ENCODE peak calls at places on chromosomes 5 and 9, in four cellular contexts. One of them, this sample, is unnamed.

GRCh38 chr5:93328833-93329232 is 252.2 kb downstream of the NR2F1-AS1 start:
- DNase-seq in brain microvascular endothelial cell: no peak
- DNase-seq in CD4-positive, alpha-beta T cell: no peak
- DNase-seq in effector memory CD4-positive, alpha-beta T cell: no peak
- DNase-seq in this sample: no peak

GRCh38 chr9:131045300-131046092 is 36.5 kb downstream of the LAMC3 start:
- DNase-seq in CD4-positive, alpha-beta T cell: peak
- DNase-seq in brain microvascular endothelial cell: no peak
- DNase-seq in effector memory CD4-positive, alpha-beta T cell: no peak
- DNase-seq in this sample: no peak

GRCh38 chr5:124980174-124980941 is 233.9 kb upstream of the ZNF608 start:
- DNase-seq in brain microvascular endothelial cell: no peak
- DNase-seq in CD4-positive, alpha-beta T cell: no peak
- DNase-seq in effector memory CD4-positive, alpha-beta T cell: no peak
- DNase-seq in this sample: no peak

GRCh38 chr9:93992830-93993229 is 37.7 kb upstream of the BARX1 start:
- DNase-seq in brain microvascular endothelial cell: no peak
- DNase-seq in CD4-positive, alpha-beta T cell: no peak
- DNase-seq in effector memory CD4-positive, alpha-beta T cell: no peak
- DNase-seq in this sample: no peak

GRCh38 chr9:121566401-121567141 is 66.9 kb upstream of the GGTA1 start:
- DNase-seq in brain microvascular endothelial cell: peak
- DNase-seq in effector memory CD4-positive, alpha-beta T cell: no peak
- DNase-seq in CD4-positive, alpha-beta T cell: no peak
- DNase-seq in this sample: no peak

GRCh38 chr5:112604741-112605390 is 132.8 kb upstream of the APC start:
- DNase-seq in brain microvascular endothelial cell: no peak
- DNase-seq in effector memory CD4-positive, alpha-beta T cell: no peak
- DNase-seq in CD4-positive, alpha-beta T cell: no peak
- DNase-seq in this sample: no peak

GRCh38 chr5:39216621-39217020 is 2.7 kb downstream of the FYB1 start:
- DNase-seq in CD4-positive, alpha-beta T cell: no peak
- DNase-seq in effector memory CD4-positive, alpha-beta T cell: no peak
- DNase-seq in brain microvascular endothelial cell: no peak
- DNase-seq in this sample: no peak

GRCh38 chr9:129626944-129627297 is 958 bp downstream of the NTMT1 start:
- DNase-seq in brain microvascular endothelial cell: peak
- DNase-seq in CD4-positive, alpha-beta T cell: no peak
- DNase-seq in effector memory CD4-positive, alpha-beta T cell: no peak
- DNase-seq in this sample: no peak

GRCh38 chr5:109921735-109922395 is 232.1 kb downstream of the MAN2A1 start:
- DNase-seq in brain microvascular endothelial cell: no peak
- DNase-seq in effector memory CD4-positive, alpha-beta T cell: peak
- DNase-seq in CD4-positive, alpha-beta T cell: peak
- DNase-seq in this sample: no peak

GRCh38 chr9:115264333-115264732 is 146.4 kb upstream of the TNC start:
- DNase-seq in CD4-positive, alpha-beta T cell: no peak
- DNase-seq in brain microvascular endothelial cell: peak
- DNase-seq in effector memory CD4-positive, alpha-beta T cell: no peak
- DNase-seq in this sample: no peak

GRCh38 chr9:121992571-121993212 is 100.4 kb downstream of the TTLL11 start:
- DNase-seq in effector memory CD4-positive, alpha-beta T cell: no peak
- DNase-seq in brain microvascular endothelial cell: peak
- DNase-seq in CD4-positive, alpha-beta T cell: peak
- DNase-seq in this sample: no peak

GRCh38 chr9:96219615-96220257 is 82.2 kb downstream of the HSD17B3 start:
- DNase-seq in effector memory CD4-positive, alpha-beta T cell: no peak
- DNase-seq in CD4-positive, alpha-beta T cell: peak
- DNase-seq in brain microvascular endothelial cell: no peak
- DNase-seq in this sample: no peak

GRCh38 chr5:43555895-43556606 is 826 bp downstream of the PAIP1 start:
- DNase-seq in brain microvascular endothelial cell: peak
- DNase-seq in CD4-positive, alpha-beta T cell: peak
- DNase-seq in effector memory CD4-positive, alpha-beta T cell: no peak
- DNase-seq in this sample: no peak

GRCh38 chr9:23322392-23322791 is 503.6 kb downstream of the ELAVL2 start:
- DNase-seq in brain microvascular endothelial cell: no peak
- DNase-seq in CD4-positive, alpha-beta T cell: no peak
- DNase-seq in effector memory CD4-positive, alpha-beta T cell: no peak
- DNase-seq in this sample: no peak

GRCh38 chr5:154590093-154590724 is 112.2 kb upstream of the HAND1 start:
- DNase-seq in effector memory CD4-positive, alpha-beta T cell: no peak
- DNase-seq in CD4-positive, alpha-beta T cell: no peak
- DNase-seq in brain microvascular endothelial cell: no peak
- DNase-seq in this sample: no peak

GRCh38 chr9:131017067-131017466 is 8.1 kb downstream of the LAMC3 start:
- DNase-seq in brain microvascular endothelial cell: no peak
- DNase-seq in effector memory CD4-positive, alpha-beta T cell: no peak
- DNase-seq in CD4-positive, alpha-beta T cell: no peak
- DNase-seq in this sample: no peak

GRCh38 chr9:34252016-34252415 is 73.2 kb downstream of the UBAP1 start:
- DNase-seq in brain microvascular endothelial cell: no peak
- DNase-seq in CD4-positive, alpha-beta T cell: no peak
- DNase-seq in effector memory CD4-positive, alpha-beta T cell: no peak
- DNase-seq in this sample: no peak

GRCh38 chr5:10704949-10705621 is 55.9 kb downstream of the DAP start:
- DNase-seq in brain microvascular endothelial cell: no peak
- DNase-seq in effector memory CD4-positive, alpha-beta T cell: no peak
- DNase-seq in CD4-positive, alpha-beta T cell: no peak
- DNase-seq in this sample: no peak

GRCh38 chr9:21110708-21111576 is 30.7 kb downstream of the IFNW1 start:
- DNase-seq in effector memory CD4-positive, alpha-beta T cell: no peak
- DNase-seq in CD4-positive, alpha-beta T cell: no peak
- DNase-seq in brain microvascular endothelial cell: peak
- DNase-seq in this sample: no peak

GRCh38 chr5:83563631-83564030 is 92.1 kb downstream of the VCAN start:
- DNase-seq in CD4-positive, alpha-beta T cell: no peak
- DNase-seq in brain microvascular endothelial cell: no peak
- DNase-seq in effector memory CD4-positive, alpha-beta T cell: no peak
- DNase-seq in this sample: no peak

GRCh38 chr9:73118297-73118696 is 33.4 kb upstream of the ANXA1 start:
- DNase-seq in CD4-positive, alpha-beta T cell: no peak
- DNase-seq in effector memory CD4-positive, alpha-beta T cell: no peak
- DNase-seq in brain microvascular endothelial cell: no peak
- DNase-seq in this sample: no peak

GRCh38 chr5:176677209-176677931 is 30.1 kb downstream of the TSPAN17 start:
- DNase-seq in CD4-positive, alpha-beta T cell: no peak
- DNase-seq in brain microvascular endothelial cell: no peak
- DNase-seq in effector memory CD4-positive, alpha-beta T cell: no peak
- DNase-seq in this sample: no peak

GRCh38 chr5:42822558-42822957 is 10.9 kb upstream of the SELENOP start:
- DNase-seq in CD4-positive, alpha-beta T cell: no peak
- DNase-seq in brain microvascular endothelial cell: no peak
- DNase-seq in effector memory CD4-positive, alpha-beta T cell: no peak
- DNase-seq in this sample: no peak

GRCh38 chr9:108053555-108054061 is 564.0 kb upstream of the KLF4 start:
- DNase-seq in brain microvascular endothelial cell: peak
- DNase-seq in CD4-positive, alpha-beta T cell: no peak
- DNase-seq in effector memory CD4-positive, alpha-beta T cell: no peak
- DNase-seq in this sample: no peak

GRCh38 chr5:173880306-173880985 is 7.7 kb upstream of the CPEB4 start:
- DNase-seq in brain microvascular endothelial cell: peak
- DNase-seq in effector memory CD4-positive, alpha-beta T cell: no peak
- DNase-seq in CD4-positive, alpha-beta T cell: no peak
- DNase-seq in this sample: no peak

GRCh38 chr5:16549491-16550233 is 67.1 kb downstream of the RETREG1 start:
- DNase-seq in CD4-positive, alpha-beta T cell: no peak
- DNase-seq in effector memory CD4-positive, alpha-beta T cell: no peak
- DNase-seq in brain microvascular endothelial cell: no peak
- DNase-seq in this sample: no peak

GRCh38 chr5:139273572-139274264 is 19.8 kb upstream of the MATR3 start:
- DNase-seq in brain microvascular endothelial cell: peak
- DNase-seq in effector memory CD4-positive, alpha-beta T cell: peak
- DNase-seq in CD4-positive, alpha-beta T cell: peak
- DNase-seq in this sample: peak

GRCh38 chr9:131927092-131927491 is 152.6 kb downstream of the MED27 start:
- DNase-seq in effector memory CD4-positive, alpha-beta T cell: no peak
- DNase-seq in brain microvascular endothelial cell: no peak
- DNase-seq in CD4-positive, alpha-beta T cell: no peak
- DNase-seq in this sample: no peak

GRCh38 chr9:93198839-93199625 is 15.1 kb downstream of the WNK2 start:
- DNase-seq in effector memory CD4-positive, alpha-beta T cell: no peak
- DNase-seq in brain microvascular endothelial cell: no peak
- DNase-seq in CD4-positive, alpha-beta T cell: no peak
- DNase-seq in this sample: no peak

GRCh38 chr9:131735238-131736181 is 4.4 kb downstream of the RAPGEF1 start:
- DNase-seq in brain microvascular endothelial cell: peak
- DNase-seq in CD4-positive, alpha-beta T cell: no peak
- DNase-seq in effector memory CD4-positive, alpha-beta T cell: no peak
- DNase-seq in this sample: no peak

GRCh38 chr9:121670447-121670846 is 19.0 kb downstream of the DAB2IP start:
- DNase-seq in effector memory CD4-positive, alpha-beta T cell: no peak
- DNase-seq in CD4-positive, alpha-beta T cell: no peak
- DNase-seq in brain microvascular endothelial cell: no peak
- DNase-seq in this sample: no peak

GRCh38 chr5:105978011-105978410 is 1692.7 kb downstream of the EFNA5 start:
- DNase-seq in effector memory CD4-positive, alpha-beta T cell: no peak
- DNase-seq in brain microvascular endothelial cell: no peak
- DNase-seq in CD4-positive, alpha-beta T cell: no peak
- DNase-seq in this sample: no peak

GRCh38 chr5:123151227-123151951 is 62.3 kb downstream of the PRDM6 start:
- DNase-seq in CD4-positive, alpha-beta T cell: no peak
- DNase-seq in brain microvascular endothelial cell: no peak
- DNase-seq in effector memory CD4-positive, alpha-beta T cell: no peak
- DNase-seq in this sample: no peak

GRCh38 chr5:163534476-163535172 is 29.2 kb downstream of the MAT2B start:
- DNase-seq in brain microvascular endothelial cell: no peak
- DNase-seq in effector memory CD4-positive, alpha-beta T cell: no peak
- DNase-seq in CD4-positive, alpha-beta T cell: no peak
- DNase-seq in this sample: no peak
- H3K27ac ChIP-seq in brain microvascular endothelial cell: no peak
- H3K27ac ChIP-seq in effector memory CD4-positive, alpha-beta T cell: no peak
- H3K27ac ChIP-seq in CD4-positive, alpha-beta T cell: no peak
- H3K27ac ChIP-seq in this sample: no peak

DNA sequence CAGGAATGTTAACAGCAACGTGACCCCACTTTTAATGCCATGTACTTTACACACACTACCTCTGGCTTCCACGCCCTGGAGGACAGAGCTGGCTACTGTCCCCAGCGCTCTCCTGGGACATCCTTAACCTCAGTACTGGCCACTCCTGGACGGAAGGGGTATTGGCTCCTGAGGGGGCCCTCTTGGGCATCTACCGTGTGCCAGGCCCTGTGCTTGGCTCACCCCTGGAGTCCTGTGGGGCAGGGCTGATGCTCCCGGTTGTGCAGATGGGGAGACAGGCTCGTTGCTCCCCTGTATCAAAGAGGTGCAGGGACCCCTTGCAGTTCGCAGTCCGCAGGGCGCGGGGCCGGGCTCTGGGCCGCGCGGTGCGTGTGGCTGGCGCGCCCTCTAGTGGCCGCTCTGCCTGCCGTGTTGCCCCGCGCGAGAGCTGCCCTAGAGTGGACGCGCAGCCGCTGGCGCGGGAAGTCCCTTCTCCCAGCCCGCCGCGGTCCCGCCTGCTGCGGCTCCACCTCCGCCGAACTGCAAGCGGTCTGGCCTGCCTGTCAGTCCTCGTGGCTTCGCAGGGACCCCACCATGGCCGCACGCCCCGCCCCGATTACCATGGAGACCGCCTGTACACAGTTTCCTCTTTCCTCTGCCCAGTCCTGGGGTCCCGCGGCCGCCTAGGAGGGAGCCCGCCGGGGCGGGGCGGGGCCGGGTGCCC is at the start of gene WDR38:
- DNase-seq in brain microvascular endothelial cell: no peak
- DNase-seq in effector memory CD4-positive, alpha-beta T cell: peak
- DNase-seq in CD4-positive, alpha-beta T cell: peak
- DNase-seq in this sample: no peak
- H3K27ac ChIP-seq in brain microvascular endothelial cell: no peak
- H3K27ac ChIP-seq in effector memory CD4-positive, alpha-beta T cell: peak
- H3K27ac ChIP-seq in CD4-positive, alpha-beta T cell: peak
- H3K27ac ChIP-seq in this sample: peak

DNA sequence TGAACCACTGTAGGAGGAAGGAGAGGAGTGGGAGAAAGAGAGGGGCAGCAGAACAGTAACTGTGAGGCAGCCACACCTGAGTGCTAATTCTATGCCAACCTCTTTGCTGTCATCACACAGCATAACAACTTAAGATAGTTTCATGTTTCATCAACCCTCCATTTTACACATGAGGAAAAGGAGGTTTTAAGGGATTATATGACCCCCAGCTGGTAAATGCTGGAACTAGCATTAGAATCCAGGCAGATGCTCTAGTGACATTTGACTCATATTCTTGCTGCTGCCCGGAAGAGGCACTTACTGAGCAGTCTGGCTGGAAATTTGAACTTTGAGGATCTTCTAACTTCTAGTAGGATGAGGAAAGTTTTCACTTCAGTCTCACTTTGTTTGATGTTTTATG is 24.1 kb upstream of the VLDLR start:
- DNase-seq in effector memory CD4-positive, alpha-beta T cell: no peak
- DNase-seq in CD4-positive, alpha-beta T cell: no peak
- DNase-seq in brain microvascular endothelial cell: no peak
- DNase-seq in this sample: no peak
- H3K27ac ChIP-seq in effector memory CD4-positive, alpha-beta T cell: no peak
- H3K27ac ChIP-seq in CD4-positive, alpha-beta T cell: no peak
- H3K27ac ChIP-seq in brain microvascular endothelial cell: no peak
- H3K27ac ChIP-seq in this sample: no peak

GRCh38 chr9:38059233-38059936 is 9.6 kb downstream of the SHB start:
- DNase-seq in effector memory CD4-positive, alpha-beta T cell: no peak
- DNase-seq in brain microvascular endothelial cell: no peak
- DNase-seq in CD4-positive, alpha-beta T cell: no peak
- DNase-seq in this sample: no peak

GRCh38 chr9:38060688-38061087 is 8.3 kb downstream of the SHB start:
- DNase-seq in CD4-positive, alpha-beta T cell: no peak
- DNase-seq in effector memory CD4-positive, alpha-beta T cell: no peak
- DNase-seq in brain microvascular endothelial cell: no peak
- DNase-seq in this sample: no peak

GRCh38 chr9:38057416-38058195 is 11.4 kb downstream of the SHB start:
- DNase-seq in effector memory CD4-positive, alpha-beta T cell: no peak
- DNase-seq in CD4-positive, alpha-beta T cell: no peak
- DNase-seq in brain microvascular endothelial cell: no peak
- DNase-seq in this sample: no peak

GRCh38 chr9:38061326-38061947 is 7.6 kb downstream of the SHB start:
- DNase-seq in effector memory CD4-positive, alpha-beta T cell: no peak
- DNase-seq in CD4-positive, alpha-beta T cell: no peak
- DNase-seq in brain microvascular endothelial cell: no peak
- DNase-seq in this sample: no peak

DNA sequence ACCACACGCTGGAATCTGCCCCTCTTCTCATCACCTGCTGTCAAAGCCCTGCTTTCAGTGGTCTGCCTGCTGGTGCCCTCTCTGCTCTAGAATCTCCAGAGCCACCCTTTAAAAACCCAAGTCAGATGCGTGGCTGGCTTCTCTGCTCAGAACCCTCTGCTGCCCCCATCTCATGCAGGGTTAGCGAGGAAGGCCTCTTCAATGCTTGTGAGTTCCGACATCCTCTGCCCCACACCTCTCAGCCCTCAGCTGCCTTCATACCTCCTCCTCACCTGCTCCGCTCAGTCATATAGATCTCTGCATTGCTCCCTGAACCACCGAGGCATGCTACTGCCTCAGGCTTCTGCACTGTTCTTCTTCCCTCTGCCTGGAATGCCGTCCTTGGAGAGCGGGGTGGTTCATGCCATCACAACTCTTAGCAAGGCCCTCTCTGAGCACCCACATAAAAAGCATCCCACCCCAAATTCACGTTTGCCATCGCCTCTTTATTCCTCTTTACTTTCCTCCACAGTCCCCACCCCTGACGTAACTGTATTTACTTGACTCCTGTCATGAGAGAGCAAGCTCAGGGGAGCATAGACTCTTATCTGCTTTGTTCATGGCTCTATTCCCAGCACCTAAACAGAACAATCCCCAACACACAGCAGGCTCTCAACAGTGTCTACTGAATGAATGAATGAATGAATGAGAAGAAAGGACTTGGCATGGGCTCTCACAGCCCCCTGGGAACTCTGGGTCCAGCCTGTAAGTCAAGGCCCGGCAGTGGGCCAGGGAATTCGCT is 10.4 kb downstream of the SHB start:
- DNase-seq in brain microvascular endothelial cell: no peak
- DNase-seq in effector memory CD4-positive, alpha-beta T cell: no peak
- DNase-seq in CD4-positive, alpha-beta T cell: no peak
- DNase-seq in this sample: no peak
- H3K27ac ChIP-seq in brain microvascular endothelial cell: no peak
- H3K27ac ChIP-seq in effector memory CD4-positive, alpha-beta T cell: no peak
- H3K27ac ChIP-seq in CD4-positive, alpha-beta T cell: no peak
- H3K27ac ChIP-seq in this sample: peak